ENCODE peak calls at places on chromosome 19, in nine cellular contexts. M, I, G, Y, L, Z, E, Q and A are unnamed samples.
A peak's percentile ranks its signal among the peaks of the same experiment; 100 is the strongest.

GRCh38 chr19:38569368-38569983 is 48.3 kb downstream of the MAP4K1 start:
- DNase-seq in M (no peak), G (no peak), E (no peak), L (no peak), Y (no peak), Z (no peak), Q (no peak), I (no peak), A (no peak)

GRCh38 chr19:16203256-16204004 is 5.7 kb downstream of the AP1M1 start:
- DNase-seq in G (no peak), E (no peak), Y (no peak), Z (no peak), M (no peak), Q (no peak), I (no peak), L (no peak), A (no peak)

GRCh38 chr19:7595466-7596133 is at the start of gene CAMSAP3:
- DNase-seq in M (no peak), I (peak; percentile 64), G (no peak), Y (peak; percentile 86), L (peak; percentile 27), Q (peak; percentile 47), E (no peak), Z (no peak), A (no peak)

GRCh38 chr19:13964776-13965175 is 12.5 kb downstream of the DCAF15 start:
- DNase-seq in G (no peak), E (no peak), Y (no peak), M (no peak), Z (no peak), Q (no peak), I (no peak), L (no peak), A (no peak)

GRCh38 chr19:16878181-16878965 is 10.4 kb upstream of the F2RL3 start:
- DNase-seq in Q (no peak), M (no peak), E (no peak), I (no peak), Z (no peak), Y (no peak), L (no peak), G (no peak), A (no peak)

GRCh38 chr19:5880604-5881078 is 10.3 kb upstream of the FUT5 start:
- DNase-seq in G (no peak), I (no peak), Y (no peak), L (peak; percentile 34), M (peak; percentile 73), Z (no peak), E (no peak), Q (no peak), A (peak; percentile 86)

GRCh38 chr19:4916292-4917082 is 7.2 kb downstream of the UHRF1 start:
- DNase-seq in Z (peak; percentile 39), E (no peak), G (no peak), I (no peak), L (no peak), Q (peak; percentile 66), Y (no peak), M (no peak), A (no peak)

GRCh38 chr19:36008336-36008978 is at the start of gene SYNE4:
- DNase-seq in M (no peak), Z (no peak), L (no peak), Q (no peak), E (no peak), G (no peak), I (no peak), Y (peak; percentile 94), A (no peak)

GRCh38 chr19:9323557-9323918 is 441 bp upstream of the ZNF559 start:
- DNase-seq in E (no peak), G (peak; percentile 38), Y (peak; percentile 80), M (peak; percentile 75), L (peak; percentile 83), Z (peak; percentile 93), Q (peak; percentile 72), I (peak; percentile 85), A (peak; percentile 77)

GRCh38 chr19:30453768-30454167 is 81.6 kb downstream of the ZNF536 start:
- DNase-seq in Q (no peak), I (no peak), L (no peak), E (no peak), M (no peak), Z (no peak), G (no peak), Y (no peak), A (no peak)

GRCh38 chr19:10984166-10984735 is 23.4 kb downstream of the SMARCA4 start:
- DNase-seq in E (no peak), Q (no peak), M (no peak), G (no peak), Z (no peak), I (no peak), Y (no peak), L (no peak), A (no peak)

GRCh38 chr19:35232912-35233311 is 4.4 kb upstream of the FAM187B start:
- DNase-seq in Y (no peak), Z (no peak), Q (no peak), L (no peak), E (no peak), M (no peak), G (no peak), I (no peak), A (no peak)

GRCh38 chr19:42480335-42481095 is 37.8 kb upstream of the CXCL17 start:
- DNase-seq in M (no peak), I (no peak), Y (no peak), E (no peak), G (no peak), L (no peak), Z (peak; percentile 41), Q (peak; percentile 50), A (no peak)